ENCODE peak calls at places on chromosomes 12 and 14, in nine cellular contexts. M is keratinocyte; U is lower lobe of right lung; R is fibroblast of pulmonary artery; V is cardiac fibroblast; W is CD4-positive, alpha-beta memory T cell; T is GM23248; N is dorsolateral prefrontal cortex; D is SK-N-MC. G is an unnamed sample.

GRCh38 chr12:108115123-108115745 is 13.9 kb upstream of the WSCD2 start:
- DNase-seq in M (no peak), U (no peak), R (no peak), V (no peak), W (no peak), T (no peak), N (no peak), D (no peak), G (no peak)

GRCh38 chr12:28191018-28191595 is 851 bp downstream of the CCDC91 start:
- DNase-seq in M (no peak), U (no peak), R (no peak), V (peak), W (no peak), T (peak), N (no peak), D (no peak), G (peak)

GRCh38 chr14:101116486-101117130 is 213.1 kb upstream of the RTL1 start:
- DNase-seq in M (no peak), U (no peak), R (no peak), V (no peak), W (no peak), T (no peak), N (no peak), D (no peak), G (no peak)

GRCh38 chr12:32163596-32163995 is 56.9 kb downstream of the BICD1 start:
- DNase-seq in M (no peak), U (no peak), R (peak), V (peak), W (no peak), T (peak), N (no peak), D (no peak), G (no peak)

GRCh38 chr12:83114042-83114441 is 427.3 kb downstream of the TMTC2 start:
- DNase-seq in M (no peak), U (no peak), R (no peak), V (no peak), W (no peak), T (no peak), N (no peak), D (no peak), G (no peak)

GRCh38 chr12:41365653-41366131 is 177.6 kb downstream of the PDZRN4 start:
- DNase-seq in M (no peak), U (no peak), R (no peak), V (no peak), W (no peak), T (no peak), N (no peak), D (no peak), G (no peak)

GRCh38 chr14:68495638-68496114 is 297.2 kb downstream of the ZFP36L1 start:
- DNase-seq in M (no peak), U (no peak), R (no peak), V (no peak), W (no peak), T (no peak), N (no peak), D (no peak), G (no peak)

GRCh38 chr12:46244273-46244672 is 24.6 kb downstream of the SLC38A1 start:
- DNase-seq in M (no peak), U (no peak), R (no peak), V (no peak), W (no peak), T (no peak), N (no peak), D (no peak), G (no peak)

GRCh38 chr12:46386877-46387629 is 14.5 kb upstream of the SLC38A2 start:
- DNase-seq in M (no peak), U (peak), R (peak), V (peak), W (no peak), T (peak), N (no peak), D (no peak), G (no peak)

GRCh38 chr12:52027085-52027843 is 20.5 kb downstream of the TAMALIN start:
- DNase-seq in M (no peak), U (no peak), R (no peak), V (no peak), W (no peak), T (no peak), N (no peak), D (no peak), G (no peak)

GRCh38 chr12:51925400-51926063 is 18.2 kb downstream of the ACVRL1 start:
- DNase-seq in M (no peak), U (no peak), R (no peak), V (peak), W (no peak), T (no peak), N (no peak), D (no peak), G (no peak)

GRCh38 chr14:22973217-22974032 is 8.9 kb downstream of the AJUBA start:
- DNase-seq in M (no peak), U (no peak), R (peak), V (peak), W (peak), T (peak), N (no peak), D (no peak), G (peak)

GRCh38 chr12:96401061-96401871 is 1.0 kb upstream of the CDK17 start:
- DNase-seq in M (no peak), U (no peak), R (peak), V (peak), W (peak), T (peak), N (no peak), D (peak), G (peak)

DNA sequence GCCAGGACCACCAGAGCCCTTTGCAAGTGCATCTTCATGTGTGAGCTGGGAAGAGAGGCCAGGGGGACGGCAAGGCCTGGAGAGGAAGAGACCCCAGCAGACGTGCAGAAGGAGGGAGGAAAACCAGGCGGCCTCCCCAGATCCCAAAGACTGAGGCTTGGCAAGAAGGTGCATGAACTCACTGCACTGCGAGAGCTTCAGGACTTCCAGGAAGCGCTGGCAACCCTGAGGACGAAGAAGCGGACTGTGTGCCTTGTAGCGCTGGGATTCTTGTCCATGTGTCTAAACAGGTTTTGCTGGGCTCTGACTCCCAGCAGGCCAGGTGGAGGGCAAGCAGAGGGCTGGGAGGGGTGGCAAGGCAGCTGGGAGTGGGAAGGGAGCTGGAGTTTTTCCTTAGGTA is 939 bp downstream of the TGFB3 start:
- DNase-seq in M (no peak), U (no peak), R (no peak), V (no peak), W (no peak), T (peak), N (no peak), D (no peak), G (no peak)
- H3K4me3 ChIP-seq in M (peak), U (peak), R (peak), V (peak), W (no peak), T (peak), N (peak), D (peak), G (no peak)

GRCh38 chr14:77025744-77026165 is 2.8 kb downstream of the IRF2BPL start:
- DNase-seq in M (no peak), U (no peak), R (no peak), V (peak), W (no peak), T (peak), N (no peak), D (no peak), G (no peak)
- H3K4me3 ChIP-seq in M (peak), U (peak), R (peak), V (peak), W (no peak), T (peak), N (peak), D (peak), G (no peak)

GRCh38 chr12:117361312-117361670 is at the start of gene NOS1:
- DNase-seq in M (no peak), U (no peak), R (no peak), V (no peak), W (no peak), T (no peak), N (no peak), D (no peak), G (no peak)
- H3K4me3 ChIP-seq in M (peak), U (peak), R (no peak), V (no peak), W (no peak), T (no peak), N (peak), D (no peak), G (no peak)

GRCh38 chr12:53677612-53678133 is 1.8 kb upstream of the ATP5MC2 start:
- DNase-seq in M (no peak), U (no peak), R (no peak), V (no peak), W (no peak), T (peak), N (no peak), D (no peak), G (no peak)
- H3K4me3 ChIP-seq in M (peak), U (peak), R (no peak), V (no peak), W (no peak), T (peak), N (peak), D (no peak), G (no peak)

GRCh38 chr12:121392325-121392716 is 7.6 kb upstream of the RNF34 start:
- DNase-seq in M (no peak), U (no peak), R (no peak), V (no peak), W (no peak), T (no peak), N (no peak), D (no peak), G (no peak)
- H3K4me3 ChIP-seq in M (no peak), U (peak), R (no peak), V (no peak), W (no peak), T (no peak), N (no peak), D (no peak), G (no peak)

GRCh38 chr14:32349322-32349721 is 20.2 kb downstream of the AKAP6 start:
- DNase-seq in M (no peak), U (no peak), R (no peak), V (no peak), W (no peak), T (no peak), N (no peak), D (no peak), G (no peak)
- H3K4me3 ChIP-seq in M (no peak), U (no peak), R (no peak), V (no peak), W (no peak), T (no peak), N (no peak), D (no peak), G (no peak)

GRCh38 chr14:32530800-32531199 is 201.7 kb downstream of the AKAP6 start:
- DNase-seq in M (no peak), U (no peak), R (no peak), V (no peak), W (no peak), T (no peak), N (no peak), D (no peak), G (no peak)

GRCh38 chr14:32524609-32525391 is 195.7 kb downstream of the AKAP6 start:
- DNase-seq in M (no peak), U (no peak), R (peak), V (peak), W (no peak), T (peak), N (no peak), D (no peak), G (no peak)

DNA sequence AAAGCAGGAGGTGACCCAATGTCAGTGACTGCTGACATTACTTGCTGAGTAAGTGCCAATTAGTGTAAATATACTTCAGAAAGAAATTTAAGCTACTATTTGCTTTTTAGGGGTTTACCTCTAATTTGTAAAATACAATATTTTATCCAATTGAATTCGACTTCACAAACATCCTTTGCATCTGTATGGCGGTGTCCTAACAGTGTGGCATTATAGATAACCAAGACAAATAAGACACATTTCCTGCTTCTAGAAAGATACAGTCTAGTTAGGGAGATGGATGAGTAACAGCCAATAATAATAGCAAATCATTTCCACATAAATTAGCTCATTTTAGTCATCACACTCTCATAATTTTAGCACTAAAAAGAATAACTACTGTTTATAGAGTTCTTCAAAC is 196.5 kb downstream of the AKAP6 start:
- DNase-seq in M (no peak), U (no peak), R (no peak), V (no peak), W (no peak), T (no peak), N (no peak), D (no peak), G (no peak)
- H3K4me3 ChIP-seq in M (no peak), U (no peak), R (no peak), V (no peak), W (no peak), T (no peak), N (no peak), D (no peak), G (no peak)

DNA sequence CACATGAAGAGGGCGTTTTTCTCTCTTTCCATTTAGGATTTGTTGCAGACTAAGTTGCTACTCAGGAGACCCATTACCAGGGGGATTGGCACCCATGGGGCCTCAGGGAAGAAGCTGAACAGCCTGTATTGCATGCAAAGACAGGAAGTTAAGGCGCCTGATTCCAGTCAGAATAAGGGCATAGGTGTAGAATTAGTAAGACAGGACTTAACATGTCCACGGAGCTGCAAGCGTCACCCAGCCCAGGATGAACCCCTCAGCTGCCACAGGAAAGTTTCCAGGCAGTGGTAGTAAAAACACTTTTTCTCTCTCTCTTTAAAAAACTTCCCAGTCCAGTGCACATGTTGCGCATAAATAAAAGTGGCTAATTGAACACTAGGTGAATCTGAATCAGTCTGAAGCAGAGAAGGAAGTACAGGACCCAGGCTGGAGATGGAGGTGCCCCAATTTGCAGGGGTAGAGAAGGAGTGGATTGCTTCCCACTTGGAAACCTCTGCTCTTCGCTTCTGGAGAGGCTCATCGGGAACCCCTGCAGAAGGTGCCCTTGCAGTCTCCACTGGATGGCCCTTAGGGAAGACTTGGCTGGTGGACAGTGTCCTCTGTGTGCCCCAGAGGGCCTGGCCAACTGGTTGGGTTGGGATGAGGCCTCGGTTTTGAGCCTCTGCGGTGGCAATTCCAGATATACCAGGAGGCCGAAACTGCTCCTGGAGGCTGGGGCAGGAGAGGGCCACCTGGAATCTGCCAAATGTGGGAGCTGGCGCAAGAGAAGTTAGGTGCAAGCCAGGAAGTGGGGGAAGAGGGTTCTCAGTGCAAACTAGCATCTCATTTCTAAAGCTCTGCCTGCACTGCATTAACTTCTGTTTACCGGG is 10.7 kb upstream of the TBX3 start:
- DNase-seq in M (no peak), U (no peak), R (no peak), V (no peak), W (no peak), T (no peak), N (no peak), D (no peak), G (no peak)
- H3K4me3 ChIP-seq in M (peak), U (no peak), R (no peak), V (no peak), W (no peak), T (no peak), N (no peak), D (no peak), G (no peak)

GRCh38 chr12:98085360-98085759 is 430.0 kb upstream of the TMPO start:
- DNase-seq in M (no peak), U (no peak), R (no peak), V (no peak), W (no peak), T (no peak), N (no peak), D (peak), G (no peak)
- H3K4me3 ChIP-seq in M (no peak), U (no peak), R (no peak), V (no peak), W (no peak), T (no peak), N (no peak), D (peak), G (no peak)